ENCODE peak calls at places on chromosomes 12 and 14, in nine cellular contexts. C is bronchial epithelial cell; V is A549; P is CD4-positive, alpha-beta T cell; J is heart left ventricle; T is natural killer cell; H is activated CD8-positive, alpha-beta T cell treated with anti-CD3 and anti-CD28 coated beads for 36 hours; L is WERI-Rb-1; F is upper lobe of right lung. K is an unnamed sample.

GRCh38 chr12:204261-204678 is 9.7 kb downstream of the SLC6A12 start:
- DNase-seq in J (peak), H (no peak), T (no peak), V (no peak), P (no peak), L (no peak), C (no peak), F (no peak), K (no peak)

GRCh38 chr12:70919597-70920035 is 922 bp downstream of the PTPRR start:
- DNase-seq in H (no peak), T (no peak), V (no peak), L (no peak), F (no peak), J (no peak), C (peak), P (no peak), K (no peak)

GRCh38 chr12:99029502-99030271 is 384.6 kb downstream of the APAF1 start:
- DNase-seq in J (no peak), P (no peak), T (no peak), C (no peak), F (no peak), L (no peak), V (no peak), H (no peak), K (no peak)

GRCh38 chr12:69904761-69905160 is 79.7 kb downstream of the MYRFL start:
- DNase-seq in H (no peak), C (no peak), F (no peak), J (no peak), P (no peak), L (no peak), V (no peak), T (no peak), K (no peak)

GRCh38 chr12:3990356-3990975 is 117.3 kb upstream of the PARP11 start:
- DNase-seq in H (no peak), P (no peak), F (no peak), V (no peak), T (no peak), J (no peak), L (peak), C (no peak), K (no peak)

GRCh38 chr12:108564724-108565123 is 2.3 kb downstream of the ISCU start:
- DNase-seq in H (no peak), T (no peak), V (no peak), J (no peak), L (no peak), C (no peak), P (no peak), F (no peak), K (no peak)

GRCh38 chr12:53737951-53738833 is 10.9 kb upstream of the CALCOCO1 start:
- DNase-seq in P (peak), V (no peak), T (no peak), J (no peak), F (peak), L (peak), C (no peak), H (peak), K (no peak)

GRCh38 chr14:64879635-64880381 is at the start of gene SPTB:
- DNase-seq in L (peak), J (peak), H (peak), C (no peak), V (peak), P (peak), T (no peak), F (peak), K (peak)

GRCh38 chr12:97960741-97961608 is 498.4 kb downstream of the RMST start:
- DNase-seq in C (peak), L (peak), F (no peak), T (no peak), P (no peak), V (peak), H (peak), J (no peak), K (no peak)

GRCh38 chr14:105419305-105420091 is at the start of gene MTA1:
- DNase-seq in J (peak), L (no peak), T (peak), H (peak), C (no peak), P (no peak), V (no peak), F (peak), K (peak)

GRCh38 chr14:35865611-35866010 is 39.5 kb downstream of the BRMS1L start:
- DNase-seq in F (no peak), L (no peak), T (no peak), C (no peak), H (no peak), J (no peak), P (no peak), V (no peak), K (no peak)

GRCh38 chr14:103563089-103563620 is 395 bp downstream of the COA8 start:
- DNase-seq in T (no peak), C (peak), P (no peak), H (no peak), J (no peak), V (peak), L (no peak), F (no peak), K (no peak)

GRCh38 chr12:111203969-111204368 is 164.9 kb downstream of the PHETA1 start:
- DNase-seq in J (no peak), F (no peak), V (no peak), C (no peak), T (no peak), L (no peak), P (no peak), H (no peak), K (no peak)

GRCh38 chr12:3303410-3304136 is 187.4 kb upstream of the PRMT8 start:
- DNase-seq in C (peak), T (no peak), H (peak), P (no peak), F (no peak), V (no peak), L (no peak), J (no peak), K (no peak)

GRCh38 chr12:54936736-54937135 is 47.8 kb downstream of the TESPA1 start:
- DNase-seq in J (no peak), V (no peak), C (peak), H (no peak), F (no peak), T (no peak), L (no peak), P (no peak), K (no peak)

GRCh38 chr12:113818833-113819232 is 147.3 kb downstream of the RBM19 start:
- DNase-seq in P (no peak), L (peak), C (no peak), J (no peak), T (no peak), H (no peak), V (peak), F (no peak), K (no peak)

GRCh38 chr12:33828326-33828725 is 194.0 kb upstream of the ALG10 start:
- DNase-seq in P (no peak), H (no peak), T (no peak), F (no peak), C (no peak), J (no peak), V (no peak), L (no peak), K (no peak)

GRCh38 chr12:50922820-50923219 is 29.5 kb upstream of the HIGD1C start:
- DNase-seq in H (no peak), V (no peak), J (no peak), C (no peak), L (no peak), P (no peak), F (no peak), T (no peak), K (no peak)

GRCh38 chr14:71355324-71356201 is 448.3 kb downstream of the PCNX1 start:
- DNase-seq in F (no peak), H (no peak), C (peak), L (no peak), J (no peak), P (no peak), V (no peak), T (no peak), K (no peak)

GRCh38 chr14:64684091-64684490 is 20.1 kb upstream of the PLEKHG3 start:
- DNase-seq in J (peak), T (no peak), L (no peak), C (no peak), F (no peak), H (no peak), P (no peak), V (no peak), K (no peak)

GRCh38 chr14:88955470-88955869 is 131.0 kb downstream of the TTC8 start:
- DNase-seq in L (no peak), J (no peak), C (no peak), V (no peak), P (no peak), F (no peak), T (no peak), H (no peak), K (no peak)

GRCh38 chr12:120597861-120598260 is 16.7 kb upstream of the POP5 start:
- DNase-seq in J (no peak), C (no peak), T (no peak), V (no peak), L (no peak), H (no peak), F (peak), P (no peak), K (no peak)

GRCh38 chr12:131930510-131930909 is 1.4 kb downstream of the PUS1 start:
- DNase-seq in J (no peak), L (no peak), T (no peak), C (no peak), F (no peak), V (no peak), H (no peak), P (no peak), K (no peak)

GRCh38 chr14:26398616-26399015 is 199.2 kb downstream of the NOVA1 start:
- DNase-seq in J (no peak), L (no peak), T (no peak), V (no peak), C (no peak), P (no peak), F (no peak), H (no peak), K (no peak)

GRCh38 chr12:31246470-31246850 is 79.5 kb downstream of the SINHCAF start:
- DNase-seq in J (no peak), H (no peak), V (no peak), F (no peak), P (no peak), L (no peak), T (no peak), C (peak), K (no peak)

GRCh38 chr14:85556263-85556662 is 26.3 kb downstream of the FLRT2 start:
- DNase-seq in H (no peak), V (no peak), T (no peak), P (no peak), L (no peak), C (peak), J (no peak), F (no peak), K (no peak)

GRCh38 chr12:80472912-80473500 is 29.0 kb downstream of the PTPRQ start:
- DNase-seq in L (peak), C (peak), V (peak), P (no peak), J (no peak), F (no peak), T (no peak), H (peak), K (no peak)

GRCh38 chr12:124727244-124727673 is 136.4 kb downstream of the SCARB1 start:
- DNase-seq in F (peak), T (no peak), H (no peak), C (no peak), J (peak), L (no peak), P (no peak), V (no peak), K (no peak)

GRCh38 chr12:8452976-8453616 is 2.7 kb upstream of the CLEC6A start:
- DNase-seq in H (no peak), V (no peak), F (no peak), P (no peak), L (no peak), C (no peak), T (no peak), J (no peak), K (no peak)

GRCh38 chr14:103624860-103625259 is 4.2 kb upstream of the KLC1 start:
- DNase-seq in H (peak), L (peak), F (peak), C (peak), P (no peak), V (peak), T (no peak), J (peak), K (no peak)

GRCh38 chr14:85573406-85573805 is 43.5 kb downstream of the FLRT2 start:
- DNase-seq in F (no peak), J (no peak), V (no peak), H (no peak), P (no peak), T (no peak), C (no peak), L (no peak), K (no peak)

GRCh38 chr14:68140111-68140741 is 320.6 kb downstream of the RAD51B start:
- DNase-seq in J (no peak), C (peak), L (peak), H (no peak), F (no peak), T (no peak), P (no peak), V (peak), K (no peak)

GRCh38 chr12:132954471-132955048 is 1.5 kb downstream of the ZNF605 start:
- DNase-seq in H (peak), J (no peak), L (no peak), F (no peak), T (no peak), C (no peak), V (peak), P (no peak), K (no peak)

GRCh38 chr14:69693145-69693544 is 73.8 kb upstream of the SRSF5 start:
- DNase-seq in T (no peak), P (no peak), L (peak), J (no peak), V (no peak), C (no peak), F (no peak), H (no peak), K (no peak)

GRCh38 chr14:105486974-105487448 is 325 bp downstream of the CRIP1 start:
- DNase-seq in F (no peak), T (no peak), H (peak), C (no peak), J (peak), L (no peak), P (peak), V (no peak), K (no peak)

GRCh38 chr14:98622208-98623051 is 649.6 kb downstream of the BCL11B start:
- DNase-seq in T (no peak), J (no peak), L (no peak), H (no peak), P (no peak), F (no peak), V (no peak), C (peak), K (no peak)

GRCh38 chr12:77609016-77609415 is 221.7 kb upstream of the NAV3 start:
- DNase-seq in J (no peak), C (no peak), H (no peak), T (no peak), V (no peak), F (no peak), P (no peak), L (no peak), K (no peak)

DNA sequence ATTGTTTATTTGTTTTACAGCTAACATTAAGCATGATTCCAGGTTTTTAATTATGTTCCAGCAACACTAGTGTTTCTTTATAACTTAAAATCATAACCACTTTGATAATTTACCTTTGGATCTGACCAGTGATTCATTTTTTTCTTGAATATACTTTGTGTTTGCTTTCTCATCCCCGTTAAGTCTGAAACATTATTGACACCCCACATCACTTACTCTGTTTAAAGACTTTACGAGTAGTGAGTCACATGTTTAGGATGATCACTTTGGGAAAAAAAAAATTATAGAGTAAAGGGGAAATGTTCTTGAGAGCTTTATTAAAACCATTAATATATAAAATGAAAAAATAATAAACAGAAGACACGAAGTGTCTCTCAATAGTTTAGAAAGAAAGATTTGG is 132.2 kb downstream of the MON2 start:
- DNase-seq in C (no peak), F (no peak), T (no peak), V (no peak), P (no peak), L (no peak), H (no peak), J (no peak), K (no peak)
- TF ChIP-seq CTCF in C (no peak), F (no peak), T (no peak), V (no peak), P (no peak), L (no peak), H (no peak), J (no peak), K (no peak)

GRCh38 chr14:21194597-21194996 is 38.7 kb upstream of the OR5AU1 start:
- DNase-seq in P (no peak), T (no peak), J (no peak), F (no peak), H (no peak), V (no peak), L (no peak), C (no peak), K (no peak)
- TF ChIP-seq CTCF in P (peak), T (no peak), J (no peak), F (no peak), H (peak), V (no peak), L (no peak), C (no peak), K (no peak)

DNA sequence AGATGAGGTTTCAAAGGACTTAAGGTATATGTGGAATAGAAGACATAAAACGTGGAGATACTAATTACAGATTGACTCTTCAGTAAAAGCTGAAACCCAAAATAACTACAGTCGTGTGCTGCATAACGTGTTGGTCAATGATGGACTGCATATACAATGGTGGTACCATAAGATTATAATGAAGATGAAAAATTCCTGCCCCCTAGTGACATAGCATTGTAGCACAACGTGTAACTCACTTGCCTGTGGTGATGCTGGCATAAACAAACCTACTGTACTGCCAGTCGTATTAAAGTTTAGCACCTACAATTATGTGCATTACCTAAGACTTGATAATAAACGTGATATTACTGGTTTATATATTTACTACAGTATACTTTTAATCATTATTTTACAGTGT is 150.3 kb downstream of the LRRK2 start:
- DNase-seq in V (no peak), J (no peak), F (no peak), H (no peak), L (no peak), T (no peak), C (peak), P (no peak), K (no peak)
- TF ChIP-seq CTCF in V (peak), J (no peak), F (peak), H (no peak), L (peak), T (no peak), C (peak), P (no peak), K (peak)

GRCh38 chr12:94143444-94143843 is 4.9 kb upstream of the PLXNC1 start:
- DNase-seq in F (no peak), T (no peak), C (no peak), H (no peak), V (no peak), J (no peak), P (no peak), L (no peak), K (no peak)

GRCh38 chr12:94139816-94140215 is 8.6 kb upstream of the PLXNC1 start:
- DNase-seq in H (no peak), T (no peak), F (no peak), J (peak), L (no peak), P (no peak), C (no peak), V (no peak), K (no peak)

GRCh38 chr12:94141892-94142291 is 6.5 kb upstream of the PLXNC1 start:
- DNase-seq in C (no peak), V (no peak), P (no peak), F (no peak), T (no peak), J (no peak), H (no peak), L (no peak), K (no peak)

GRCh38 chr12:94141004-94141764 is 7.2 kb upstream of the PLXNC1 start:
- DNase-seq in J (no peak), T (no peak), V (no peak), L (no peak), C (no peak), H (no peak), F (no peak), P (no peak), K (no peak)

GRCh38 chr12:94140556-94140955 is 7.8 kb upstream of the PLXNC1 start:
- DNase-seq in P (peak), J (peak), F (no peak), V (no peak), H (peak), T (peak), L (peak), C (peak), K (no peak)
- TF ChIP-seq CTCF in P (peak), J (no peak), F (peak), V (peak), H (peak), T (peak), L (peak), C (peak), K (peak)

DNA sequence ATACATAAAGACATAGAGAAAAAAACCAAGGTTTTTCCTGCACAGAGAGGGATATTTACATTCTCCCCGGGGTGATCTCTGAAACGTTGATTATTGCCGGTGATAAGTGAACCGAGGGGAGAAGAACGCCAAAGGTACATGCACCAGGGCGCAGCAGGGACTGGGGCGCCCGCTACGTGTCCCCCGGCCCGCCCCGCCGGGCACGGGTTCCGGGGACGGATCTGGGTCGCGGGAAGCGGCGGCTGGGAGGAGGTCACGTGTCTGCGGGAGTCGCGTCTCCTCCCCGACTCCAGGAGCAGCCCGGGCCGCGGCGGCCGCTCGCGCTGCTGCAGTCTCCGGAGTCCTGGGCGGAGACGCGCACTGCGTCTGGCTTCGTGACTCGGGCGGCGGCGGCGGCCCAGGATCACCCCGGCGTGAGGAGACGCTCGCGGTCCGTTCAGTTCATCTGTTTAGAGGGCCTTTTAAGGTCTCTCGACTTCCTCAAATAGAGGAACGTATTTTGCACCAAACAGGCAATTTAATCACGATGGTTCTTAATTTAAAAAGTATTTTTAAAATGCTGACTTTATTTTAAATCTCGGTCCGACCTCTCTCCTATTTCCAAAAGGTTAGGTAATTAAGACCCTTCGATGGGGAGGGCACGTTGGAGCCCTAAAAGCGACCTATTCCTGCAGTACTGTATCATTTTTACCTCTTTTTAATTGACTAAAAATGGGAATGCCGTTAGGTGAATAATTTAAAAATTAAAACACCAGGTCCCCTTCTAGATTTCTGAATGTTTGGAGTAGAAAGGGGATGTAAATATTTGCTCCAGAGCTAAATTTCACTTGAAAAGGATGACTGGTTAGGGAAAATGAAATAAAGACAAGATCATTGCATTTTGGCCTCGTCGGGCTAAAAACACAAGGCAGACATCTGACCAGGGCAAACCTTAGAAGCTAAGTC is 1.8 kb upstream of the BHLHE41 start:
- DNase-seq in C (peak), P (no peak), V (peak), T (no peak), L (peak), F (peak), J (peak), H (peak), K (peak)
- TF ChIP-seq CTCF in C (no peak), P (no peak), V (no peak), T (no peak), L (no peak), F (no peak), J (no peak), H (no peak), K (no peak)